ENCODE peak calls at places on chromosomes 5 and 9, in seven cellular contexts. One of them, this sample, is unnamed.

GRCh38 chr5:93107828-93108520 is 473.0 kb downstream of the NR2F1-AS1 start:
- DNase-seq in A673: no peak
- DNase-seq in GM23338: no peak
- DNase-seq in left lung: no peak
- DNase-seq in heart right ventricle: no peak
- DNase-seq in DND-41: no peak
- DNase-seq in cardiac muscle cell: no peak
- DNase-seq in this sample: no peak

GRCh38 chr5:50889790-50890189 is 223.4 kb downstream of the PARP8 start:
- DNase-seq in cardiac muscle cell: no peak
- DNase-seq in left lung: no peak
- DNase-seq in DND-41: no peak
- DNase-seq in A673: peak; percentile 10
- DNase-seq in GM23338: no peak
- DNase-seq in heart right ventricle: no peak
- DNase-seq in this sample: no peak

GRCh38 chr5:76737131-76737556 is 21.2 kb downstream of the F2R start:
- DNase-seq in GM23338: no peak
- DNase-seq in left lung: no peak
- DNase-seq in A673: no peak
- DNase-seq in cardiac muscle cell: no peak
- DNase-seq in DND-41: no peak
- DNase-seq in heart right ventricle: no peak
- DNase-seq in this sample: peak; percentile 92

GRCh38 chr9:36813149-36813548 is 220.9 kb downstream of the PAX5 start:
- DNase-seq in heart right ventricle: no peak
- DNase-seq in GM23338: no peak
- DNase-seq in A673: no peak
- DNase-seq in left lung: no peak
- DNase-seq in cardiac muscle cell: no peak
- DNase-seq in DND-41: no peak
- DNase-seq in this sample: no peak

GRCh38 chr9:122126340-122127333 is 32.9 kb downstream of the NDUFA8 start:
- DNase-seq in A673: no peak
- DNase-seq in GM23338: peak; percentile 86
- DNase-seq in left lung: no peak
- DNase-seq in cardiac muscle cell: peak; percentile 46
- DNase-seq in heart right ventricle: no peak
- DNase-seq in DND-41: no peak
- DNase-seq in this sample: no peak

GRCh38 chr9:97721396-97721795 is 24.3 kb upstream of the XPA start:
- DNase-seq in heart right ventricle: no peak
- DNase-seq in A673: no peak
- DNase-seq in left lung: no peak
- DNase-seq in GM23338: no peak
- DNase-seq in DND-41: no peak
- DNase-seq in cardiac muscle cell: no peak
- DNase-seq in this sample: no peak

GRCh38 chr5:102295534-102296228 is 403 bp downstream of the SLCO4C1 start:
- DNase-seq in left lung: peak; percentile 40
- DNase-seq in A673: peak; percentile 1
- DNase-seq in heart right ventricle: no peak
- DNase-seq in cardiac muscle cell: no peak
- DNase-seq in DND-41: no peak
- DNase-seq in GM23338: peak; percentile 81
- DNase-seq in this sample: peak; percentile 15

GRCh38 chr5:94355817-94356216 is 262.6 kb downstream of the KIAA0825 start:
- DNase-seq in A673: no peak
- DNase-seq in GM23338: peak; percentile 47
- DNase-seq in cardiac muscle cell: no peak
- DNase-seq in left lung: no peak
- DNase-seq in DND-41: no peak
- DNase-seq in heart right ventricle: no peak
- DNase-seq in this sample: no peak

GRCh38 chr5:34735436-34736426 is 79.6 kb downstream of the RAI14 start:
- DNase-seq in DND-41: no peak
- DNase-seq in left lung: no peak
- DNase-seq in cardiac muscle cell: peak; percentile 90
- DNase-seq in heart right ventricle: no peak
- DNase-seq in A673: no peak
- DNase-seq in GM23338: no peak
- DNase-seq in this sample: no peak

GRCh38 chr5:93395010-93395409 is 186.0 kb downstream of the NR2F1-AS1 start:
- DNase-seq in DND-41: no peak
- DNase-seq in heart right ventricle: no peak
- DNase-seq in left lung: no peak
- DNase-seq in GM23338: no peak
- DNase-seq in cardiac muscle cell: no peak
- DNase-seq in A673: no peak
- DNase-seq in this sample: no peak

GRCh38 chr9:6356441-6356840 is 28.3 kb downstream of the TPD52L3 start:
- DNase-seq in left lung: no peak
- DNase-seq in cardiac muscle cell: no peak
- DNase-seq in heart right ventricle: no peak
- DNase-seq in DND-41: no peak
- DNase-seq in GM23338: no peak
- DNase-seq in A673: no peak
- DNase-seq in this sample: no peak

GRCh38 chr9:18720691-18721090 is 246.7 kb downstream of the ADAMTSL1 start:
- DNase-seq in heart right ventricle: no peak
- DNase-seq in cardiac muscle cell: peak; percentile 23
- DNase-seq in GM23338: no peak
- DNase-seq in left lung: no peak
- DNase-seq in A673: no peak
- DNase-seq in DND-41: no peak
- DNase-seq in this sample: no peak

GRCh38 chr9:104725014-104725413 is 22.5 kb upstream of the NIPSNAP3A start:
- DNase-seq in left lung: no peak
- DNase-seq in DND-41: no peak
- DNase-seq in heart right ventricle: no peak
- DNase-seq in A673: no peak
- DNase-seq in GM23338: no peak
- DNase-seq in cardiac muscle cell: no peak
- DNase-seq in this sample: no peak

GRCh38 chr5:38426986-38427950 is 129.2 kb downstream of the LIFR start:
- DNase-seq in heart right ventricle: no peak
- DNase-seq in DND-41: no peak
- DNase-seq in cardiac muscle cell: no peak
- DNase-seq in GM23338: no peak
- DNase-seq in A673: no peak
- DNase-seq in left lung: no peak
- DNase-seq in this sample: no peak

GRCh38 chr5:6143523-6143922 is 234.8 kb downstream of the MED10 start:
- DNase-seq in left lung: no peak
- DNase-seq in heart right ventricle: no peak
- DNase-seq in A673: no peak
- DNase-seq in cardiac muscle cell: no peak
- DNase-seq in GM23338: peak; percentile 39
- DNase-seq in DND-41: no peak
- DNase-seq in this sample: no peak

GRCh38 chr9:109320734-109321448 is at the start of gene EPB41L4B:
- DNase-seq in cardiac muscle cell: peak; percentile 82
- DNase-seq in heart right ventricle: peak; percentile 81
- DNase-seq in left lung: peak; percentile 87
- DNase-seq in A673: peak; percentile 73
- DNase-seq in GM23338: peak; percentile 96
- DNase-seq in DND-41: no peak
- DNase-seq in this sample: peak; percentile 94

GRCh38 chr5:177111720-177112394 is 21.7 kb upstream of the NSD1 start:
- DNase-seq in DND-41: peak; percentile 74
- DNase-seq in GM23338: peak; percentile 91
- DNase-seq in left lung: peak; percentile 44
- DNase-seq in A673: peak; percentile 66
- DNase-seq in cardiac muscle cell: peak; percentile 57
- DNase-seq in heart right ventricle: no peak
- DNase-seq in this sample: peak; percentile 42

GRCh38 chr9:135513351-135513846 is 7.8 kb upstream of the LCN1 start:
- DNase-seq in heart right ventricle: no peak
- DNase-seq in DND-41: no peak
- DNase-seq in A673: no peak
- DNase-seq in GM23338: no peak
- DNase-seq in cardiac muscle cell: peak; percentile 63
- DNase-seq in left lung: no peak
- DNase-seq in this sample: no peak

GRCh38 chr5:139014726-139015125 is 139.6 kb upstream of the LRRTM2 start:
- DNase-seq in DND-41: no peak
- DNase-seq in left lung: no peak
- DNase-seq in cardiac muscle cell: peak; percentile 73
- DNase-seq in GM23338: no peak
- DNase-seq in heart right ventricle: no peak
- DNase-seq in A673: no peak
- DNase-seq in this sample: no peak

GRCh38 chr9:87546704-87547103 is 49.0 kb downstream of the DAPK1 start:
- DNase-seq in A673: no peak
- DNase-seq in GM23338: no peak
- DNase-seq in heart right ventricle: no peak
- DNase-seq in DND-41: no peak
- DNase-seq in left lung: no peak
- DNase-seq in cardiac muscle cell: peak; percentile 41
- DNase-seq in this sample: no peak

GRCh38 chr9:104073098-104073769 is 20.9 kb upstream of the SMC2 start:
- DNase-seq in GM23338: no peak
- DNase-seq in left lung: no peak
- DNase-seq in A673: no peak
- DNase-seq in heart right ventricle: no peak
- DNase-seq in cardiac muscle cell: no peak
- DNase-seq in DND-41: no peak
- DNase-seq in this sample: no peak

GRCh38 chr9:78023003-78023741 is 8.4 kb downstream of the GNAQ start:
- DNase-seq in DND-41: no peak
- DNase-seq in GM23338: peak; percentile 22
- DNase-seq in heart right ventricle: no peak
- DNase-seq in cardiac muscle cell: peak; percentile 82
- DNase-seq in A673: peak; percentile 40
- DNase-seq in left lung: peak; percentile 60
- DNase-seq in this sample: no peak

GRCh38 chr9:136059851-136060670 is 35.0 kb downstream of the NACC2 start:
- DNase-seq in DND-41: no peak
- DNase-seq in GM23338: no peak
- DNase-seq in cardiac muscle cell: peak; percentile 92
- DNase-seq in heart right ventricle: no peak
- DNase-seq in A673: peak; percentile 84
- DNase-seq in left lung: no peak
- DNase-seq in this sample: no peak

GRCh38 chr9:114616684-114617520 is 5.8 kb downstream of the TMEM268 start:
- DNase-seq in cardiac muscle cell: no peak
- DNase-seq in A673: no peak
- DNase-seq in left lung: peak; percentile 86
- DNase-seq in GM23338: no peak
- DNase-seq in DND-41: no peak
- DNase-seq in heart right ventricle: peak; percentile 42
- DNase-seq in this sample: peak; percentile 86

GRCh38 chr9:4798281-4798680 is 5.5 kb downstream of the RCL1 start:
- DNase-seq in A673: peak; percentile 41
- DNase-seq in cardiac muscle cell: no peak
- DNase-seq in DND-41: no peak
- DNase-seq in left lung: no peak
- DNase-seq in heart right ventricle: no peak
- DNase-seq in GM23338: peak; percentile 15
- DNase-seq in this sample: no peak

GRCh38 chr9:23662320-23662719 is 163.7 kb downstream of the ELAVL2 start:
- DNase-seq in left lung: no peak
- DNase-seq in A673: no peak
- DNase-seq in heart right ventricle: no peak
- DNase-seq in DND-41: no peak
- DNase-seq in GM23338: no peak
- DNase-seq in cardiac muscle cell: no peak
- DNase-seq in this sample: no peak

GRCh38 chr5:8576178-8576577 is 707.2 kb downstream of the MTRR start:
- DNase-seq in left lung: no peak
- DNase-seq in DND-41: no peak
- DNase-seq in GM23338: peak; percentile 20
- DNase-seq in heart right ventricle: no peak
- DNase-seq in A673: no peak
- DNase-seq in cardiac muscle cell: peak; percentile 7
- DNase-seq in this sample: no peak
- TF ChIP-seq CTCF in left lung: no peak
- TF ChIP-seq CTCF in DND-41: no peak
- TF ChIP-seq CTCF in GM23338: peak; percentile 62
- TF ChIP-seq CTCF in heart right ventricle: no peak
- TF ChIP-seq CTCF in A673: no peak
- TF ChIP-seq CTCF in cardiac muscle cell: no peak
- TF ChIP-seq CTCF in this sample: no peak

GRCh38 chr9:99345451-99345850 is 123.4 kb downstream of the SEC61B start:
- DNase-seq in A673: no peak
- DNase-seq in GM23338: no peak
- DNase-seq in left lung: no peak
- DNase-seq in heart right ventricle: no peak
- DNase-seq in cardiac muscle cell: no peak
- DNase-seq in DND-41: no peak
- DNase-seq in this sample: no peak
- H3K27me3 ChIP-seq in A673: no peaks in the 10 kb centered on the region
- H3K27me3 ChIP-seq in GM23338: no peaks in the 10 kb centered on the region
- H3K27me3 ChIP-seq in left lung: no peaks in the 10 kb centered on the region
- H3K27me3 ChIP-seq in heart right ventricle: no peaks in the 10 kb centered on the region
- H3K27me3 ChIP-seq in cardiac muscle cell: peaks cover 2% of the 10 kb centered on the region
- H3K27me3 ChIP-seq in DND-41: no peaks in the 10 kb centered on the region
- H3K27me3 ChIP-seq in this sample: no peaks in the 10 kb centered on the region

GRCh38 chr5:160643588-160643987 is 208.4 kb downstream of the ATP10B start:
- DNase-seq in GM23338: no peak
- DNase-seq in left lung: no peak
- DNase-seq in cardiac muscle cell: no peak
- DNase-seq in heart right ventricle: no peak
- DNase-seq in DND-41: no peak
- DNase-seq in A673: no peak
- DNase-seq in this sample: no peak

GRCh38 chr5:160646033-160646432 is 206.0 kb downstream of the ATP10B start:
- DNase-seq in A673: no peak
- DNase-seq in DND-41: no peak
- DNase-seq in GM23338: no peak
- DNase-seq in heart right ventricle: no peak
- DNase-seq in cardiac muscle cell: no peak
- DNase-seq in left lung: no peak
- DNase-seq in this sample: no peak

GRCh38 chr5:160651682-160652645 is 200.0 kb downstream of the ATP10B start:
- DNase-seq in DND-41: no peak
- DNase-seq in cardiac muscle cell: no peak
- DNase-seq in A673: no peak
- DNase-seq in left lung: no peak
- DNase-seq in GM23338: no peak
- DNase-seq in heart right ventricle: no peak
- DNase-seq in this sample: no peak

GRCh38 chr5:160649304-160649703 is 202.7 kb downstream of the ATP10B start:
- DNase-seq in left lung: no peak
- DNase-seq in A673: peak; percentile 7
- DNase-seq in DND-41: peak; percentile 42
- DNase-seq in GM23338: peak; percentile 64
- DNase-seq in heart right ventricle: no peak
- DNase-seq in cardiac muscle cell: no peak
- DNase-seq in this sample: peak; percentile 26
- TF ChIP-seq CTCF in left lung: no peak
- TF ChIP-seq CTCF in A673: peak; percentile 43
- TF ChIP-seq CTCF in DND-41: peak; percentile 71
- TF ChIP-seq CTCF in GM23338: peak; percentile 75
- TF ChIP-seq CTCF in heart right ventricle: no peak
- TF ChIP-seq CTCF in cardiac muscle cell: no peak
- TF ChIP-seq CTCF in this sample: peak; percentile 49

DNA sequence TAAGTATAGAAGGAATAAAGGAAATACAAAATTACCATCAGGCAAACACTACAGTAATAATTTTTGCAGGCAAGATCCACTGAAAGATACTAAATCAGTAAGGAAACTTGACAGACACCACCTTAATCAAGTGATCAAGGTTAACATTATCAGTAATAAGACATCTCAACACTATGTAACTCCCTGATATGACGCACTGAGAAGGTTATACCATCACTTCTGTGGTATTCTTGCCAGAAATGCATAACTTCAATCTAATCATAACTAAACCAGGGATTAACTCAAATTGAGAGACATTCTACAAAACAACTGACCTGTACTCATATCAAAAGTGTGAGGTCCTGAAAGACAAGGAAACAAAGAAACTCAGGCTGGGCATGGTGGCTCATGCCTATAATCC is 52.5 kb upstream of the GABRP start:
- DNase-seq in GM23338: no peak
- DNase-seq in heart right ventricle: no peak
- DNase-seq in left lung: no peak
- DNase-seq in A673: no peak
- DNase-seq in cardiac muscle cell: no peak
- DNase-seq in DND-41: no peak
- DNase-seq in this sample: no peak
- H3K27me3 ChIP-seq in GM23338: no peaks in the 10 kb centered on the region
- H3K27me3 ChIP-seq in heart right ventricle: no peaks in the 10 kb centered on the region
- H3K27me3 ChIP-seq in left lung: peaks cover 17% of the 10 kb centered on the region
- H3K27me3 ChIP-seq in A673: peaks cover 10% of the 10 kb centered on the region
- H3K27me3 ChIP-seq in cardiac muscle cell: no peaks in the 10 kb centered on the region
- H3K27me3 ChIP-seq in DND-41: no peaks in the 10 kb centered on the region
- H3K27me3 ChIP-seq in this sample: no peaks in the 10 kb centered on the region